ENCODE peak calls at places on chromosome 9, in four cellular contexts. X, O, L and E are unnamed samples.
A peak's percentile ranks its signal among the peaks of the same experiment; 100 is the strongest.

GRCh38 chr9:2691212-2691611 is 26.1 kb upstream of the KCNV2 start:
- DNase-seq in X (peak; percentile 2), O (no peak), L (no peak), E (no peak)

GRCh38 chr9:385818-386398 is 171.2 kb downstream of the DOCK8 start:
- DNase-seq in X (peak; percentile 85), O (peak; percentile 76), L (peak; percentile 46), E (peak; percentile 83)

GRCh38 chr9:92438900-92439526 is 14.7 kb upstream of the OMD start:
- DNase-seq in X (peak; percentile 55), O (no peak), L (peak; percentile 45), E (peak; percentile 24)

GRCh38 chr9:89543621-89544279 is 45.8 kb upstream of the SEMA4D start:
- DNase-seq in X (no peak), O (no peak), L (no peak), E (no peak)

GRCh38 chr9:130239741-130240241 is 25.8 kb upstream of the HMCN2 start:
- DNase-seq in X (no peak), O (no peak), L (no peak), E (no peak)

GRCh38 chr9:27865031-27865438 is 291.8 kb upstream of the C9orf72 start:
- DNase-seq in X (peak; percentile 61), O (no peak), L (peak; percentile 8), E (peak; percentile 44)

GRCh38 chr9:77514886-77515711 is 133.0 kb downstream of the GNA14 start:
- DNase-seq in X (peak; percentile 85), O (peak; percentile 44), L (peak; percentile 88), E (peak; percentile 75)

GRCh38 chr9:91923145-91923544 is 26.9 kb downstream of the ROR2 start:
- DNase-seq in X (no peak), O (no peak), L (peak; percentile 31), E (no peak)

GRCh38 chr9:111120526-111120925 is 82.3 kb upstream of the LPAR1 start:
- DNase-seq in X (no peak), O (no peak), L (no peak), E (no peak)

GRCh38 chr9:98108540-98109031 is 10.4 kb downstream of the TRIM14 start:
- DNase-seq in X (no peak), O (no peak), L (no peak), E (no peak)

GRCh38 chr9:126773004-126773607 is 31.7 kb upstream of the ZBTB43 start:
- DNase-seq in X (peak; percentile 30), O (no peak), L (no peak), E (peak; percentile 49)